ENCODE peak calls at places on chromosomes 4 and X, in four cellular contexts. O is cardiac muscle cell, M is esophagus muscularis mucosa, W is left ventricle myocardium inferior. P is an unnamed sample. For H3K4me1, the result is how much of the 10 kb centered on the place peaks cover.

GRCh38 chr4:83964996-83965541 is 429.2 kb downstream of the GPAT3 start:
- DNase-seq in O (no peak), M (no peak), W (no peak), P (no peak)

GRCh38 chr4:139176299-139177048 is 544 bp downstream of the ELF2 start:
- DNase-seq in O (peak), M (peak), W (peak), P (peak)

GRCh38 chrX:13180807-13181206 is 136.4 kb upstream of the FAM9C start:
- DNase-seq in O (peak), M (no peak), W (no peak), P (no peak)

GRCh38 chrX:1248381-1249061 is 20.1 kb upstream of the CSF2RA start:
- DNase-seq in O (no peak), M (no peak), W (no peak), P (no peak)

GRCh38 chr4:141660880-141661279 is 24.5 kb downstream of the IL15 start:
- DNase-seq in O (no peak), M (no peak), W (no peak), P (no peak)

GRCh38 chr4:99414401-99414800 is 20.7 kb downstream of the ADH7 start:
- DNase-seq in O (no peak), M (no peak), W (no peak), P (no peak)

GRCh38 chr4:94933799-94934198 is 176.0 kb downstream of the BMPR1B start:
- DNase-seq in O (no peak), M (no peak), W (no peak), P (no peak)

GRCh38 chr4:183469936-183470335 is 25.5 kb downstream of the CDKN2AIP start:
- DNase-seq in O (peak), M (no peak), W (no peak), P (no peak)

GRCh38 chr4:158775091-158775651 is 6.3 kb downstream of the FNIP2 start:
- DNase-seq in O (peak), M (no peak), W (no peak), P (peak)

GRCh38 chrX:113741744-113742143 is 842.1 kb upstream of the HTR2C start:
- DNase-seq in O (peak), M (no peak), W (no peak), P (no peak)

GRCh38 chr4:48490012-48490679 is at the start of gene ZAR1:
- DNase-seq in O (no peak), M (no peak), W (no peak), P (no peak)

GRCh38 chr4:7500404-7500803 is 65.7 kb upstream of the PSAPL1 start:
- DNase-seq in O (no peak), M (no peak), W (no peak), P (no peak)

DNA sequence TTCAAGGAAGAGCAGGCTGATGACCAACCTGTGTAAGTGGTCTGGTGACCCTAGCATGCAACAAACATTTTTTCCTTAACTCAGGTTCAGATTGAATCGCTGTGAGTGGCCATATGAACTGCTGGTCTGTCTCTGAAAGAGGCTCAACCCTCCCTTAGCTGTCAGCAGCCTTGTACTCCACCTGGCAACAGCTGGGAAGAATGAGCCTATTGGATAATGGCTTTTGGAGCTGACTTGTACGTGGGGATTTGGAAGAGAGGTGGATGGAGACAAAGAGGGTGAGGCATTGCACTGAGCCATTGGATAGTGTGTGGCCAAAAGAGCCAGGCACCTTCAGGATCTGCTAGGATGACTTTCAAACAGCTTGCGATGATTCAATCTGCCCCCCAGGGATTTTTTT is 35.7 kb upstream of the BMP15 start:
- DNase-seq in O (no peak), M (no peak), W (no peak), P (no peak)
- TF ChIP-seq CTCF in O (no peak), M (no peak), W (no peak), P (no peak)

GRCh38 chr4:112510191-112510467 is 5.9 kb downstream of the NEUROG2 start:
- DNase-seq in O (no peak), M (no peak), W (no peak), P (no peak)
- H3K4me1 ChIP-seq in O (under half), M (under half), W (under half), P (under half)

GRCh38 chrX:134235236-134235635 is 1.7 kb upstream of the CCDC160 start:
- DNase-seq in O (no peak), M (no peak), W (no peak), P (no peak)
- H3K27ac ChIP-seq in O (no peak), M (no peak), W (no peak), P (no peak)

GRCh38 chrX:30637874-30638793 is 15.1 kb upstream of the GK start:
- DNase-seq in O (no peak), M (no peak), W (no peak), P (peak)

GRCh38 chrX:30635630-30636029 is 17.6 kb upstream of the GK start:
- DNase-seq in O (peak), M (no peak), W (no peak), P (peak)
- TF ChIP-seq CTCF in O (peak), M (no peak), W (peak), P (peak)

P was measured in adrenal gland.